ENCODE peak calls at places on chromosomes 2 and 18, in six cellular contexts. S, I, A, F, G and D are unnamed samples.

GRCh38 chr2:10721344-10722251 is at the start of gene ATP6V1C2:
- DNase-seq in S (no peak), I (no peak), A (peak; percentile 47), F (no peak), G (no peak), D (peak; percentile 44)

GRCh38 chr2:231706731-231707624 is 1.3 kb upstream of the PTMA start:
- DNase-seq in S (peak; percentile 99), I (peak; percentile 98), A (peak; percentile 98), F (peak; percentile 99), G (peak; percentile 99), D (peak; percentile 98)

GRCh38 chr2:203476881-203477280 is 58.2 kb downstream of the RAPH1 start:
- DNase-seq in S (no peak), I (no peak), A (no peak), F (no peak), G (no peak), D (no peak)

GRCh38 chr2:177161741-177162440 is 50.7 kb upstream of the HNRNPA3 start:
- DNase-seq in S (no peak), I (peak; percentile 64), A (peak; percentile 69), F (no peak), G (no peak), D (no peak)

GRCh38 chr18:48418409-48419267 is 9.5 kb upstream of the ZBTB7C start:
- DNase-seq in S (no peak), I (no peak), A (no peak), F (no peak), G (no peak), D (no peak)

GRCh38 chr2:22035333-22035964 is 911.7 kb downstream of the TDRD15 start:
- DNase-seq in S (no peak), I (no peak), A (no peak), F (no peak), G (peak; percentile 65), D (no peak)

GRCh38 chr2:39530423-39530866 is 93.4 kb upstream of the MAP4K3 start:
- DNase-seq in S (no peak), I (no peak), A (peak; percentile 68), F (no peak), G (no peak), D (no peak)

GRCh38 chr2:32647180-32647651 is 19.4 kb downstream of the TTC27 start:
- DNase-seq in S (no peak), I (no peak), A (no peak), F (no peak), G (peak; percentile 32), D (no peak)

GRCh38 chr2:157825885-157826284 is 50.2 kb downstream of the ACVR1 start:
- DNase-seq in S (no peak), I (no peak), A (no peak), F (no peak), G (no peak), D (peak; percentile 42)

GRCh38 chr2:3940661-3941060 is 237.3 kb downstream of the DCDC2C start:
- DNase-seq in S (no peak), I (no peak), A (no peak), F (no peak), G (no peak), D (no peak)

GRCh38 chr2:20557635-20558034 is 93.3 kb downstream of the HS1BP3 start:
- DNase-seq in S (no peak), I (no peak), A (no peak), F (no peak), G (no peak), D (peak; percentile 24)

DNA sequence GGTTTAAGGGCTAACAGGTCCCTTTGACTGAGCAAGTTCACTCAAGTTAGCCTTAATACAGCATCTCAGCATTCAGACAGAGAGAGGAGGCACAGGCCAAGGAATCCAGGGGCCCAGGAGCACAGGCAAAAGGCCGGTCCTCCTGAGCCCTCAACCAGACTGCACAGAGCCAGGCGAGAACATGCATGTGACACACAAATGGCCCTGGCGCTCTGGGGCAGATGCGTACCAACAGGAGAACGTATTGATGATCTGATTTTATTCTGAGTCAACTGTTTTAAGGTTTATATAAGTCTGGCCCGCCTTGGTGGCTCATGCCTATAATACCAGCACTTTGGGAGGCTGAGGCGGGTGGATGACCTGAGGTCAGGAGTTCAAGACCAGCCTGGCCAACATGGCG is 34.9 kb downstream of the KCNIP3 start:
- DNase-seq in S (no peak), I (no peak), A (no peak), F (no peak), G (peak; percentile 6), D (no peak)
- H3K9me3 ChIP-seq in S (no peaks in the 10 kb centered on the region), I (no peaks in the 10 kb centered on the region), A (no peaks in the 10 kb centered on the region), F (no peaks in the 10 kb centered on the region), G (no peaks in the 10 kb centered on the region), D (no peaks in the 10 kb centered on the region)

GRCh38 chr2:36469701-36470100 is 114.1 kb downstream of the CRIM1 start:
- DNase-seq in S (no peak), I (no peak), A (no peak), F (no peak), G (no peak), D (no peak)
- H3K27ac ChIP-seq in S (no peak overlapping the region), I (no peak overlapping the region), A (no peak overlapping the region), F (no peak overlapping the region), G (peak overlapping the region; percentile 18), D (no peak overlapping the region)

GRCh38 chr18:49494660-49495059 is 7.6 kb upstream of the C18orf32 start:
- DNase-seq in S (no peak), I (no peak), A (no peak), F (no peak), G (no peak), D (no peak)

GRCh38 chr18:49495074-49495473 is 8.0 kb upstream of the C18orf32 start:
- DNase-seq in S (no peak), I (no peak), A (no peak), F (no peak), G (no peak), D (no peak)

GRCh38 chr18:49499046-49499637 is 12.1 kb upstream of the C18orf32 start:
- DNase-seq in S (no peak), I (no peak), A (no peak), F (no peak), G (no peak), D (no peak)

GRCh38 chr18:49495480-49495879 is 8.4 kb upstream of the C18orf32 start:
- DNase-seq in S (no peak), I (no peak), A (no peak), F (no peak), G (no peak), D (no peak)

GRCh38 chr18:49500136-49500921 is 13.3 kb upstream of the C18orf32 start:
- DNase-seq in S (no peak), I (no peak), A (no peak), F (no peak), G (no peak), D (no peak)
- H3K4me3 ChIP-seq in S (no peak overlapping the region), I (no peak overlapping the region), A (no peak overlapping the region), F (no peak overlapping the region), G (no peak overlapping the region), D (no peak overlapping the region)

DNA sequence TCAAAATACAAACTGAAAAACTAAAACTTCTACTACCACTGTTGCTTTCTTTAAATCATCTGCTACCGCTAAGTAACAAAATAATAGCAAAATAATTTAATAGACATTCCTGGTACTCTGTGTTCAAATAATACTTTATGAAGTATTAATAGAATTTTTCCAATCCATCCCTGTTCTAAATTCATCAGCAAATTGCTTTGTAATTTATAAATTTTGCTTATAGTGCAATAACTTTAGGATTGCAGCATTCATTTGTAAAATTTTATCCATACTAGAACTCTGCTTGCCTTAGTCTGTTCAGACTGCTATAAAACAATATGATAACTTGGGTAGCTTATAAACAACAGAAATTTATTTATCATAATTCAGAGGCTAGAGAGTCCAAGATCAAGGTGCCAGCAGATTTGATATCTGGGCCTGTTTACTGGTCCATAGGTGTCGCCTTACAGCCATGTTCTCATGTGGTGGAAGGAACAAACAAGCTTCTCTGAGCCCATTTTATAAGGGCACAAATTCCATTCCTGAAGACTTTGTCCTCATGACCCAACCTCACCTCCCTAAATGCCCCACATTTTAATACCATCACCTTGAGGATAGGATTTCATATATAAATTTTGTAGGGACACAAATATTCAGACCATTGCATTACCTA is 415.1 kb upstream of the MAP2 start:
- DNase-seq in S (no peak), I (no peak), A (no peak), F (no peak), G (no peak), D (no peak)
- H3K9me3 ChIP-seq in S (peaks cover 24% of the 10 kb centered on the region), I (peaks cover 2% of the 10 kb centered on the region), A (no peaks in the 10 kb centered on the region), F (no peaks in the 10 kb centered on the region), G (peaks cover 18% of the 10 kb centered on the region), D (peaks cover 36% of the 10 kb centered on the region)

DNA sequence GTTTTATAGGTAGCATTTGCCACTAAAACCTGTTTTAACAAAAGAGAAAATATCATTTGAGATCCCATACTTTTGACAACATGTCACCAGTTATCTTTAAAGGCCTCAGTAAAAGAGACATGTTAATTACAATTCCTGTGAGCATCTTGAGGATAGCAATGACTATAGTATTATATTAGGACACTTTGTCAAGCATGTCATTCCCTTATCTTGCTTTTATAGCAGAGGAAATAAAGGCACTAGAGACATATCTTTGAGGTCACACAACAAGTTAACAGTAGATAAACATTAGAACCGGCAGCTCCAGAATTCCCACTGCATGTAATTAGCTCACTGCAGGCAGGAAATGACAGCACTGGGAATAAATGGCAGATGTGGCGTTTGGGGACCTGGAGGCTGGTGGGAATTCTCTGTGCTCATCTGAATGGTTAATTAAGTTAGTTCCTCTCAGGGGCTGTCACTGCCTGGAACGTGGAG is 25.9 kb downstream of the LYPD6B start:
- DNase-seq in S (no peak), I (no peak), A (no peak), F (no peak), G (no peak), D (no peak)
- H3K27ac ChIP-seq in S (peak overlapping the region; percentile 38), I (no peak overlapping the region), A (no peak overlapping the region), F (no peak overlapping the region), G (no peak overlapping the region), D (no peak overlapping the region)

DNA sequence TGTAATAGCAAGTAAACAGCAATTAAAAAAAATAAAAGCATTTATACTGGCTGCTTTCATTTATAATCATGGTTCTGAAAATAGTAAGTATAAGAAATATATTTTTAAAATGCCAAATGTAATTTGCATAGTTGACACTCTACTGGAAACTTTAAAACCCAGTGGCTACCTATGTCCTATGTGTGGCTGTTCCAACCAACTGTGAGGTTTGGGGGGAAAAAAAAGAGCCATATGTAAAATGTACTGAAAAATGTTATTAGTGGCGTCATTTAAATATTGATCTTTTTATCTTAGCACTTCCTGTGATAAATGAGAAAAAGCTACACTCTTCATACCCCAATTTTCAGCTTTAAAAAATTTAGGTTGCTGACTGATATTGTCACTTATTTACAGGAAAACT is 270.7 kb downstream of the TCF4 start:
- DNase-seq in S (no peak), I (no peak), A (no peak), F (no peak), G (no peak), D (no peak)
- H3K4me3 ChIP-seq in S (no peak overlapping the region), I (no peak overlapping the region), A (peak overlapping the region; percentile 70), F (peak overlapping the region; percentile 18), G (peak overlapping the region; percentile 68), D (no peak overlapping the region)

GRCh38 chr2:49532702-49533101 is 378.4 kb upstream of the FSHR start:
- DNase-seq in S (no peak), I (no peak), A (no peak), F (no peak), G (no peak), D (no peak)
- H3K9me3 ChIP-seq in S (peaks cover 39% of the 10 kb centered on the region), I (peaks cover 3% of the 10 kb centered on the region), A (peaks cover 25% of the 10 kb centered on the region), F (no peaks in the 10 kb centered on the region), G (peaks cover 43% of the 10 kb centered on the region), D (no peaks in the 10 kb centered on the region)